ENCODE peak calls at places on chromosomes 11 and 22, in five cellular contexts. Q, H, D, E and J are unnamed samples.

GRCh38 chr11:117287668-117288067 is 3.5 kb upstream of the BACE1-AS start:
- DNase-seq in Q (no peak), H (no peak), D (no peak), E (no peak), J (no peak)

GRCh38 chr11:65584723-65585171 is 8.9 kb downstream of the EHBP1L1 start:
- DNase-seq in Q (no peak), H (no peak), D (no peak), E (no peak), J (no peak)

GRCh38 chr11:132430352-132431091 is 1060.1 kb downstream of the NTM start:
- DNase-seq in Q (no peak), H (no peak), D (no peak), E (no peak), J (no peak)

GRCh38 chr11:34256591-34256990 is 101.2 kb downstream of the ABTB2 start:
- DNase-seq in Q (no peak), H (no peak), D (no peak), E (no peak), J (no peak)

GRCh38 chr11:122229078-122229477 is 113.1 kb upstream of the BLID start:
- DNase-seq in Q (no peak), H (no peak), D (no peak), E (no peak), J (no peak)

GRCh38 chr22:46055176-46055850 is 78.4 kb upstream of the WNT7B start:
- DNase-seq in Q (no peak), H (no peak), D (no peak), E (no peak), J (no peak)

GRCh38 chr11:30666817-30667216 is 80.7 kb upstream of the MPPED2 start:
- DNase-seq in Q (no peak), H (no peak), D (no peak), E (no peak), J (no peak)

GRCh38 chr11:95254139-95254704 is 23.2 kb upstream of the SESN3 start:
- DNase-seq in Q (peak), H (peak), D (peak), E (no peak), J (peak)

GRCh38 chr11:120186799-120187591 is 23.8 kb upstream of the OAF start:
- DNase-seq in Q (peak), H (no peak), D (peak), E (no peak), J (no peak)

GRCh38 chr11:11107081-11107480 is 246.0 kb downstream of the CSNK2A3 start:
- DNase-seq in Q (no peak), H (no peak), D (no peak), E (no peak), J (no peak)

GRCh38 chr22:17969732-17970131 is 54.6 kb downstream of the MICAL3 start:
- DNase-seq in Q (no peak), H (no peak), D (no peak), E (no peak), J (no peak)

GRCh38 chr11:65069217-65069616 is 10.9 kb upstream of the NAALADL1 start:
- DNase-seq in Q (peak), H (no peak), D (no peak), E (no peak), J (no peak)

GRCh38 chr11:64650923-64651523 is 60.0 kb downstream of the SLC22A12 start:
- DNase-seq in Q (no peak), H (no peak), D (no peak), E (no peak), J (peak)

GRCh38 chr11:119741369-119742262 is 12.6 kb upstream of the NECTIN1 start:
- DNase-seq in Q (peak), H (no peak), D (no peak), E (no peak), J (peak)

GRCh38 chr11:121086866-121087265 is 14.2 kb upstream of the TECTA start:
- DNase-seq in Q (no peak), H (no peak), D (no peak), E (no peak), J (no peak)

GRCh38 chr11:96741068-96741467 is 351.3 kb downstream of the JRKL start:
- DNase-seq in Q (no peak), H (no peak), D (no peak), E (no peak), J (no peak)

GRCh38 chr11:134369656-134370525 is 38.1 kb downstream of the GLB1L2 start:
- DNase-seq in Q (no peak), H (no peak), D (no peak), E (no peak), J (no peak)

GRCh38 chr11:2759228-2760195 is 59.7 kb upstream of the KCNQ1OT1 start:
- DNase-seq in Q (no peak), H (no peak), D (no peak), E (no peak), J (no peak)

GRCh38 chr11:35629914-35630313 is 11.7 kb downstream of the FJX1 start:
- DNase-seq in Q (peak), H (no peak), D (no peak), E (no peak), J (no peak)

GRCh38 chr11:6574816-6575715 is 28.4 kb downstream of the RRP8 start:
- DNase-seq in Q (no peak), H (no peak), D (no peak), E (no peak), J (no peak)

GRCh38 chr22:22843848-22844247 is 43.8 kb upstream of the IGLL5 start:
- DNase-seq in Q (no peak), H (no peak), D (no peak), E (no peak), J (no peak)

GRCh38 chr11:12817681-12818332 is 143.6 kb downstream of the TEAD1 start:
- DNase-seq in Q (no peak), H (no peak), D (no peak), E (no peak), J (no peak)

GRCh38 chr11:34567733-34568132 is 53.2 kb upstream of the EHF start:
- DNase-seq in Q (no peak), H (no peak), D (no peak), E (no peak), J (no peak)

GRCh38 chr11:110121204-110121603 is 28.0 kb downstream of the ZC3H12C start:
- DNase-seq in Q (no peak), H (no peak), D (no peak), E (no peak), J (no peak)

GRCh38 chr11:9990221-9990973 is 303.6 kb downstream of the SBF2 start:
- DNase-seq in Q (peak), H (no peak), D (no peak), E (no peak), J (no peak)

GRCh38 chr11:71250512-71251158 is 1.7 kb downstream of the SHANK2 start:
- DNase-seq in Q (no peak), H (no peak), D (no peak), E (no peak), J (no peak)

GRCh38 chr22:21677606-21678443 is 12.0 kb downstream of the PPIL2 start:
- DNase-seq in Q (peak), H (no peak), D (no peak), E (no peak), J (no peak)

GRCh38 chr11:65499713-65500261 is 942 bp downstream of the MALAT1 start:
- DNase-seq in Q (no peak), H (no peak), D (no peak), E (no peak), J (no peak)

GRCh38 chr22:19718255-19719054 is 4.2 kb downstream of the SEPTIN5 start:
- DNase-seq in Q (no peak), H (no peak), D (no peak), E (no peak), J (no peak)

GRCh38 chr11:65260302-65260701 is 1.5 kb upstream of the POLA2 start:
- DNase-seq in Q (no peak), H (no peak), D (no peak), E (no peak), J (no peak)

GRCh38 chr11:12008790-12009616 is 577 bp upstream of the DKK3 start:
- DNase-seq in Q (no peak), H (peak), D (no peak), E (no peak), J (peak)

GRCh38 chr22:24183321-24184031 is 2.2 kb downstream of the SUSD2 start:
- DNase-seq in Q (no peak), H (no peak), D (no peak), E (no peak), J (no peak)

DNA sequence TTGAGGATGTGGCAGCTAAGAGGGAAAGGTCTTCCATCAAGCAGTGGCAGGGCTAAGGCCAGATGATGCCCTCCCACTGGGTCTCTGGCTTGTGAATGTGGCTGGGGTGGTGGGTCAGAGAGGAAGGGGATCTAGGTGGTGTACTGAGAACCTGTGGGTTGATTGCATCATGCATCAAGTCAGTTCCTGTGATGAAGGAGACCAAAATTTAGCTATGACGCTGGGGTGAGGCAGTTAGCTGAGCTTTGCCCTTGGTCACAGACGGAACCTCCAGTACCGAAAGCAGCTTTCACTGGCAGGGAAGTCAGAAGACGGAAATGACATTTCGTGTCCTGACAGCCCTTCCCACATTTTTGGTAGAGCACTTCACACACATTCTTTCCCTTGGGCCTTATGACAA is 20.7 kb downstream of the ATG16L2 start:
- DNase-seq in Q (no peak), H (no peak), D (no peak), E (no peak), J (no peak)
- TF ChIP-seq SUZ12 in Q (no peak), H (no peak), D (no peak), E (no peak), J (no peak)

DNA sequence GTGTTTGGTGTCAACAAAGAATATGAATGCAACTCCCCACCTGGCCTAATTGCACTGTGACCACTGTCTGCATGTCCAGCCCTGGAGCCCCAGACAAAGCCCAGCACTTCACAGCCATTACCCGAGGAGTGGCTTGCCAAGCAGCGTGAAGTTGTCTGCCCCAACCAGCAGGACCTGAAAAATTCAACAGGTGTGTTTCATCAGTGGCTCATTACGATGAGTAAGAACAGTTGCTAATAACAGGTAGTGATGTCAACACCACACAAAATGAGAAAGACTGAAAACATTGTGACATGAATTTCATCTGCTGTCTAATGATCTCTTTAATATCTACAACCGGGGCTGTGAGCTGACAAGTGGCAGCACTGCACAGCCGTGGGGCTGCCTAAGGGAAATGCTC is 10.3 kb downstream of the MRPL21 start:
- DNase-seq in Q (no peak), H (no peak), D (no peak), E (no peak), J (no peak)
- TF ChIP-seq SUZ12 in Q (no peak), H (no peak), D (no peak), E (no peak), J (no peak)

GRCh38 chr11:130188585-130189347 is 29.2 kb downstream of the ST14 start:
- DNase-seq in Q (no peak), H (no peak), D (no peak), E (no peak), J (no peak)
- TF ChIP-seq SUZ12 in Q (no peak), H (no peak), D (no peak), E (no peak), J (no peak)

GRCh38 chr11:13862845-13863392 is 99.6 kb upstream of the SPON1 start:
- DNase-seq in Q (no peak), H (no peak), D (no peak), E (no peak), J (no peak)
- TF ChIP-seq SUZ12 in Q (no peak), H (no peak), D (no peak), E (no peak), J (no peak)